ENCODE peak calls at places on chromosomes 5 and 9, in seven cellular contexts. Z is psoas muscle; G is WERI-Rb-1; R is spleen; Q is uterus; M is CD8-positive, alpha-beta T cell; P is lower lobe of right lung. W is an unnamed sample.
A peak's percentile ranks its signal among the peaks of the same experiment; 100 is the strongest.

GRCh38 chr5:154714271-154714986 is 40.7 kb upstream of the LARP1 start:
- DNase-seq in R (no peak), P (peak; percentile 53), G (no peak), M (no peak), Q (no peak), Z (no peak), W (no peak)

GRCh38 chr5:143343042-143343441 is 60.4 kb downstream of the NR3C1 start:
- DNase-seq in P (no peak), M (no peak), G (no peak), Z (no peak), Q (no peak), R (no peak), W (no peak)

GRCh38 chr5:61330341-61330878 is 1.6 kb upstream of the ZSWIM6 start:
- DNase-seq in G (peak; percentile 49), Z (peak; percentile 24), M (no peak), R (peak; percentile 85), P (peak; percentile 56), Q (peak; percentile 28), W (peak; percentile 46)

GRCh38 chr5:37109338-37109737 is 139.8 kb downstream of the CPLANE1 start:
- DNase-seq in Z (no peak), M (no peak), R (no peak), P (no peak), G (no peak), Q (no peak), W (no peak)

GRCh38 chr5:43561346-43561745 is 4.5 kb upstream of the PAIP1 start:
- DNase-seq in P (no peak), M (no peak), R (no peak), G (no peak), Z (no peak), Q (no peak), W (no peak)

GRCh38 chr5:41754857-41755256 is 115.4 kb downstream of the OXCT1 start:
- DNase-seq in Q (no peak), Z (no peak), P (no peak), G (no peak), M (no peak), R (no peak), W (no peak)

GRCh38 chr5:43893951-43894684 is 291.1 kb downstream of the NNT start:
- DNase-seq in G (no peak), Q (no peak), P (no peak), M (no peak), Z (no peak), R (no peak), W (no peak)

GRCh38 chr9:96020822-96021615 is 145.5 kb downstream of the ERCC6L2 start:
- DNase-seq in G (peak; percentile 38), P (no peak), R (peak; percentile 86), M (peak; percentile 39), Q (no peak), Z (no peak), W (peak; percentile 63)

GRCh38 chr5:132422720-132423442 is 53.4 kb downstream of the SLC22A5 start:
- DNase-seq in R (peak; percentile 82), P (peak; percentile 78), M (no peak), Z (no peak), G (peak; percentile 62), Q (no peak), W (no peak)

GRCh38 chr5:126443374-126443851 is 20.2 kb downstream of the GRAMD2B start:
- DNase-seq in P (no peak), G (no peak), R (no peak), M (no peak), Z (no peak), Q (no peak), W (no peak)

GRCh38 chr5:130476325-130476724 is 572.1 kb downstream of the CHSY3 start:
- DNase-seq in Q (no peak), G (no peak), M (no peak), Z (no peak), R (no peak), P (no peak), W (no peak)

GRCh38 chr5:174281855-174282254 is 236.3 kb downstream of the NSG2 start:
- DNase-seq in M (no peak), Q (no peak), Z (no peak), P (no peak), R (no peak), G (no peak), W (no peak)

GRCh38 chr5:135167634-135168033 is 133.6 kb upstream of the PITX1 start:
- DNase-seq in Q (no peak), M (no peak), R (no peak), P (no peak), G (no peak), Z (no peak), W (no peak)

GRCh38 chr5:145479862-145480261 is 355.3 kb downstream of the PRELID2 start:
- DNase-seq in M (no peak), Z (no peak), G (no peak), R (no peak), P (no peak), Q (no peak), W (no peak)

GRCh38 chr9:108904161-108904560 is 29.8 kb downstream of the ELP1 start:
- DNase-seq in M (no peak), G (no peak), P (no peak), Q (no peak), Z (no peak), R (no peak), W (no peak)

GRCh38 chr5:157652377-157652692 is at the start of gene SOX30:
- DNase-seq in Q (no peak), M (no peak), P (no peak), R (no peak), G (no peak), Z (no peak), W (no peak)

GRCh38 chr5:166031926-166032325 is 2259.5 kb upstream of the WWC1 start:
- DNase-seq in G (no peak), R (no peak), M (no peak), P (no peak), Z (no peak), Q (no peak), W (no peak)

GRCh38 chr9:37405350-37405749 is 17.1 kb upstream of the GRHPR start:
- DNase-seq in Z (no peak), Q (no peak), G (no peak), R (no peak), P (no peak), M (no peak), W (no peak)

GRCh38 chr5:119840175-119840574 is 210.8 kb downstream of the FAM170A start:
- DNase-seq in G (no peak), Q (no peak), R (no peak), P (no peak), M (no peak), Z (no peak), W (no peak)

GRCh38 chr5:151315998-151316597 is 12.5 kb upstream of the SLC36A3 start:
- DNase-seq in G (peak; percentile 74), M (no peak), Z (peak; percentile 75), Q (peak; percentile 58), R (peak; percentile 86), P (peak; percentile 85), W (peak; percentile 50)

GRCh38 chr5:40672440-40672839 is 7.3 kb upstream of the PTGER4 start:
- DNase-seq in Z (no peak), G (no peak), Q (no peak), R (no peak), M (no peak), P (no peak), W (no peak)

GRCh38 chr9:35470894-35471293 is 19.0 kb upstream of the RUSC2 start:
- DNase-seq in G (no peak), M (no peak), P (no peak), R (no peak), Z (no peak), Q (peak; percentile 69), W (no peak)

GRCh38 chr9:114094971-114095370 is 4.1 kb downstream of the KIF12 start:
- DNase-seq in G (no peak), M (no peak), Z (no peak), P (no peak), Q (no peak), R (peak; percentile 66), W (no peak)

GRCh38 chr9:114092336-114092735 is 6.8 kb downstream of the KIF12 start:
- DNase-seq in P (no peak), R (no peak), G (no peak), M (no peak), Z (no peak), Q (no peak), W (no peak)

GRCh38 chr9:114091711-114092110 is 7.4 kb downstream of the KIF12 start:
- DNase-seq in Q (no peak), Z (no peak), P (no peak), M (no peak), R (no peak), G (no peak), W (no peak)

GRCh38 chr9:114093761-114094505 is 5.2 kb downstream of the KIF12 start:
- DNase-seq in P (no peak), M (no peak), R (peak; percentile 54), G (no peak), Q (no peak), Z (no peak), W (no peak)

GRCh38 chr9:114093031-114093471 is 6.0 kb downstream of the KIF12 start:
- DNase-seq in Z (no peak), P (no peak), R (no peak), Q (no peak), M (no peak), G (no peak), W (no peak)
- H3K27ac ChIP-seq in Z (no peak overlapping the region), P (no peak overlapping the region), R (no peak overlapping the region), Q (no peak overlapping the region), M (no peak overlapping the region), G (no peak overlapping the region), W (no peak overlapping the region)

GRCh38 chr5:72226950-72227349 is 93.1 kb downstream of the MRPS27 start:
- DNase-seq in P (no peak), M (no peak), Z (no peak), G (peak; percentile 82), R (no peak), Q (no peak), W (no peak)
- H3K36me3 ChIP-seq in P (peaks cover 79% of the 10 kb centered on the region), M (peaks cover 33% of the 10 kb centered on the region), Z (peaks cover 68% of the 10 kb centered on the region), G (peaks cover 42% of the 10 kb centered on the region), R (peaks cover 31% of the 10 kb centered on the region), Q (no peaks in the 10 kb centered on the region), W (no peaks in the 10 kb centered on the region)

GRCh38 chr5:50967388-50968039 is 301.1 kb downstream of the PARP8 start:
- DNase-seq in M (no peak), G (no peak), P (no peak), Z (no peak), R (peak; percentile 66), Q (no peak), W (no peak)

GRCh38 chr5:50966986-50967385 is 300.5 kb downstream of the PARP8 start:
- DNase-seq in P (no peak), Z (no peak), G (no peak), R (no peak), Q (no peak), M (no peak), W (no peak)

GRCh38 chr5:50962934-50963646 is 296.7 kb downstream of the PARP8 start:
- DNase-seq in R (peak; percentile 86), M (peak; percentile 38), G (peak; percentile 67), Q (peak; percentile 33), P (peak; percentile 64), Z (peak; percentile 70), W (no peak)

GRCh38 chr5:50965621-50966362 is 299.4 kb downstream of the PARP8 start:
- DNase-seq in G (no peak), P (no peak), M (no peak), Z (no peak), Q (no peak), R (peak; percentile 35), W (no peak)

GRCh38 chr5:50963647-50964584 is 297.5 kb downstream of the PARP8 start:
- DNase-seq in M (no peak), P (no peak), Q (no peak), Z (no peak), R (no peak), G (no peak), W (no peak)
- H3K27me3 ChIP-seq in M (peaks cover 35% of the 10 kb centered on the region), P (peaks cover 71% of the 10 kb centered on the region), Q (peaks cover 65% of the 10 kb centered on the region), Z (peaks cover 3% of the 10 kb centered on the region), R (peaks cover 99% of the 10 kb centered on the region), G (peaks cover 82% of the 10 kb centered on the region), W (no peaks in the 10 kb centered on the region)

GRCh38 chr5:16883801-16884200 is 52.3 kb downstream of the MYO10 start:
- DNase-seq in P (no peak), Q (no peak), G (no peak), M (no peak), R (no peak), Z (no peak), W (no peak)
- H3K27ac ChIP-seq in P (no peak overlapping the region), Q (no peak overlapping the region), G (no peak overlapping the region), M (no peak overlapping the region), R (no peak overlapping the region), Z (no peak overlapping the region), W (no peak overlapping the region)

W was measured in ovary.